ENCODE peak calls at places on chromosomes 13 and 19, in six cellular contexts. G is endothelial cell of umbilical vein, R is fibroblast of lung, F is HepG2, Y is hepatocyte, A is neural progenitor cell. L is an unnamed sample.
A peak's percentile ranks its signal among the peaks of the same experiment; 100 is the strongest.

GRCh38 chr13:38730332-38730731 is 43.5 kb downstream of the FREM2 start:
- DNase-seq in G (no peak), R (no peak), F (no peak), Y (no peak), A (peak; percentile 8), L (no peak)

GRCh38 chr13:97574926-97575325 is 141.0 kb downstream of the RAP2A start:
- DNase-seq in G (peak; percentile 20), R (peak; percentile 65), F (peak; percentile 38), Y (peak; percentile 33), A (peak; percentile 53), L (no peak)

GRCh38 chr13:111122056-111122455 is 6.9 kb downstream of the ARHGEF7 start:
- DNase-seq in G (no peak), R (peak; percentile 44), F (no peak), Y (no peak), A (peak; percentile 20), L (no peak)

GRCh38 chr19:53977991-53978731 is 13.3 kb upstream of the CACNG6 start:
- DNase-seq in G (peak; percentile 94), R (peak; percentile 69), F (no peak), Y (peak; percentile 85), A (peak; percentile 99), L (peak; percentile 83)

GRCh38 chr13:40508112-40508511 is 158.3 kb downstream of the FOXO1 start:
- DNase-seq in G (peak; percentile 96), R (peak; percentile 35), F (no peak), Y (no peak), A (no peak), L (peak; percentile 78)

GRCh38 chr13:46165485-46166220 is 16.3 kb downstream of the LCP1 start:
- DNase-seq in G (no peak), R (no peak), F (no peak), Y (no peak), A (no peak), L (peak; percentile 46)

GRCh38 chr19:7705387-7706187 is 3.7 kb upstream of the FCER2 start:
- DNase-seq in G (no peak), R (no peak), F (no peak), Y (no peak), A (no peak), L (no peak)

GRCh38 chr19:54062643-54063042 is 1.1 kb downstream of the VSTM1 start:
- DNase-seq in G (no peak), R (no peak), F (no peak), Y (no peak), A (no peak), L (no peak)

GRCh38 chr13:28012896-28013295 is 24.4 kb upstream of the URAD start:
- DNase-seq in G (no peak), R (no peak), F (no peak), Y (no peak), A (no peak), L (no peak)

GRCh38 chr13:36313047-36313969 is 15.7 kb upstream of the CCDC169 start:
- DNase-seq in G (no peak), R (no peak), F (no peak), Y (no peak), A (no peak), L (no peak)

GRCh38 chr19:584240-585001 is 5.3 kb upstream of the HCN2 start:
- DNase-seq in G (peak; percentile 44), R (peak; percentile 39), F (no peak), Y (peak; percentile 67), A (peak; percentile 82), L (no peak)

GRCh38 chr13:83536153-83536552 is 346.1 kb downstream of the SLITRK1 start:
- DNase-seq in G (no peak), R (no peak), F (no peak), Y (no peak), A (no peak), L (no peak)

GRCh38 chr19:58568731-58569130 is 4.4 kb downstream of the MZF1 start:
- DNase-seq in G (no peak), R (no peak), F (no peak), Y (no peak), A (no peak), L (no peak)

GRCh38 chr19:2327773-2328400 is 499 bp downstream of the LSM7 start:
- DNase-seq in G (peak; percentile 90), R (peak; percentile 49), F (peak; percentile 32), Y (peak; percentile 59), A (peak; percentile 80), L (peak; percentile 88)

GRCh38 chr13:77478645-77478997 is 56.9 kb upstream of the SCEL start:
- DNase-seq in G (no peak), R (no peak), F (no peak), Y (no peak), A (no peak), L (no peak)

GRCh38 chr13:67278230-67278629 is 48.1 kb upstream of the PCDH9 start:
- DNase-seq in G (no peak), R (peak; percentile 78), F (no peak), Y (no peak), A (no peak), L (peak; percentile 98)

GRCh38 chr19:43592800-43593350 is 3.1 kb downstream of the IRGQ start:
- DNase-seq in G (no peak), R (no peak), F (no peak), Y (no peak), A (no peak), L (no peak)

GRCh38 chr19:49422407-49423277 is 599 bp downstream of the PTH2 start:
- DNase-seq in G (peak; percentile 28), R (peak; percentile 20), F (no peak), Y (peak; percentile 41), A (peak; percentile 92), L (no peak)

GRCh38 chr19:58328999-58329398 is 2.2 kb downstream of the ZSCAN22 start:
- DNase-seq in G (no peak), R (no peak), F (no peak), Y (no peak), A (peak; percentile 84), L (no peak)

GRCh38 chr13:101627556-101627943 is 175.1 kb downstream of the ITGBL1 start:
- DNase-seq in G (peak; percentile 36), R (peak; percentile 62), F (no peak), Y (no peak), A (no peak), L (peak; percentile 9)

GRCh38 chr13:31773538-31773937 is 34.2 kb downstream of the RXFP2 start:
- DNase-seq in G (peak; percentile 56), R (peak; percentile 73), F (no peak), Y (no peak), A (no peak), L (peak; percentile 84)

GRCh38 chr19:2289714-2290435 is 7.9 kb upstream of the PEAK3 start:
- DNase-seq in G (no peak), R (no peak), F (no peak), Y (no peak), A (peak; percentile 53), L (no peak)

GRCh38 chr19:44741841-44742352 is 6.6 kb upstream of the BCL3 start:
- DNase-seq in G (peak; percentile 98), R (peak; percentile 100), F (peak; percentile 78), Y (peak; percentile 97), A (peak; percentile 20), L (peak; percentile 100)

GRCh38 chr19:57280913-57281425 is 684 bp downstream of the ZNF460 start:
- DNase-seq in G (no peak), R (peak; percentile 9), F (no peak), Y (peak; percentile 37), A (no peak), L (no peak)

GRCh38 chr13:23378009-23378632 is 55.4 kb downstream of the SACS start:
- DNase-seq in G (peak; percentile 93), R (peak; percentile 98), F (no peak), Y (peak; percentile 68), A (no peak), L (peak; percentile 99)

GRCh38 chr13:81929988-81930387 is 1589.1 kb upstream of the SPRY2 start:
- DNase-seq in G (peak; percentile 43), R (peak; percentile 14), F (peak; percentile 14), Y (peak; percentile 51), A (peak; percentile 61), L (no peak)

GRCh38 chr13:110317496-110318195 is 10.6 kb downstream of the COL4A2 start:
- DNase-seq in G (no peak), R (no peak), F (no peak), Y (no peak), A (no peak), L (no peak)

DNA sequence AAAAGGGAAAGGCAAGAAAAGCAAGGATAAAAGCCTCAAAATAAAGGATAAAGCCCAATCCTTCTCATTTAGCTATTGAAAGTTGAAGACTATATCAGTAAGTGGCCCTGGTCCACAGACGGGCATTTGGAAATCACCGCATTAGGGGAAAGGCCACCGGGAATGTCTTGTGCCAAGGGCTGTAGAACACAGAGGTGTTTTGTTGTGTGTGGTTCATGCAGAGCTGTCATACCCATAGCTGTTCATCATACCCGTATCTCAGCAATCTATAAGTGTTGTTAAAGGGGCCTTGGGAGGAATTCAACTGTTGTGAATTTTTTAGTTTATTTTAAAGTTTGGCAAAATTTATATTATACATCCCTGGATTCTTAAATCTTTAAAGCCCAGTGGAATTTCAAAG is 33.0 kb downstream of the DLEU7 start:
- DNase-seq in G (no peak), R (no peak), F (no peak), Y (no peak), A (no peak), L (no peak)
- H2AFZ ChIP-seq in G (no peak overlapping the region), R (no peak overlapping the region), F (no peak overlapping the region), Y (no peak overlapping the region), A (no peak overlapping the region), L (no peak overlapping the region)

GRCh38 chr19:19711306-19711933 is 21.5 kb downstream of the ZNF14 start:
- DNase-seq in G (no peak), R (no peak), F (no peak), Y (no peak), A (no peak), L (no peak)
- H3K9me3 ChIP-seq in G (peaks cover 40% of the 10 kb centered on the region), R (peaks cover 11% of the 10 kb centered on the region), F (peaks cover 98% of the 10 kb centered on the region), Y (peaks cover 77% of the 10 kb centered on the region), A (peaks cover 74% of the 10 kb centered on the region), L (peaks cover 87% of the 10 kb centered on the region)

GRCh38 chr19:40284501-40285352 is at the start of gene AKT2:
- DNase-seq in G (no peak), R (peak; percentile 49), F (no peak), Y (peak; percentile 89), A (peak; percentile 94), L (peak; percentile 44)

GRCh38 chr19:40286674-40287421 is 1.7 kb upstream of the AKT2 start:
- DNase-seq in G (no peak), R (no peak), F (no peak), Y (no peak), A (no peak), L (no peak)

GRCh38 chr19:40284251-40284500 is 969 bp downstream of the AKT2 start:
- DNase-seq in G (peak; percentile 32), R (no peak), F (no peak), Y (no peak), A (no peak), L (no peak)

GRCh38 chr19:40286235-40286530 is 1.0 kb upstream of the AKT2 start:
- DNase-seq in G (no peak), R (no peak), F (no peak), Y (no peak), A (no peak), L (no peak)

GRCh38 chr19:40285353-40286234 is 449 bp upstream of the AKT2 start:
- DNase-seq in G (peak; percentile 100), R (peak; percentile 100), F (peak; percentile 99), Y (peak; percentile 100), A (peak; percentile 99), L (peak; percentile 97)
- H4K20me1 ChIP-seq in G (no peaks in the 10 kb centered on the region), R (no peaks in the 10 kb centered on the region), F (peaks cover 16% of the 10 kb centered on the region), Y (peaks cover 1% of the 10 kb centered on the region), A (peaks cover 21% of the 10 kb centered on the region), L (peaks cover 36% of the 10 kb centered on the region)

GRCh38 chr19:36915992-36916830 is at the start of the genes ZNF568 and ZNF829:
- DNase-seq in G (peak; percentile 88), R (peak; percentile 88), F (peak; percentile 69), Y (peak; percentile 91), A (peak; percentile 90), L (peak; percentile 85)

GRCh38 chr19:36918090-36918489 is 2.0 kb downstream of the ZNF568 start:
- DNase-seq in G (no peak), R (no peak), F (no peak), Y (no peak), A (no peak), L (no peak)

GRCh38 chr19:36916991-36917390 is 859 bp downstream of the ZNF568 start:
- DNase-seq in G (no peak), R (peak; percentile 55), F (no peak), Y (no peak), A (peak; percentile 11), L (peak; percentile 47)
- H2AFZ ChIP-seq in G (peak overlapping the region; percentile 52), R (peak overlapping the region; percentile 95), F (no peak overlapping the region), Y (peak overlapping the region; percentile 86), A (peak overlapping the region; percentile 80), L (peak overlapping the region; percentile 98)